ENCODE peak calls at places on chromosome 12, in five cellular contexts. K, W, N, Q and I are unnamed samples. For H3K9me3 and H3K27me3, the result is how much of the 10 kb centered on the place peaks cover.

GRCh38 chr12:94670075-94670474 is 19.7 kb upstream of the TMCC3 start:
- DNase-seq in K (no peak), W (no peak), N (no peak), Q (no peak), I (no peak)

GRCh38 chr12:41509655-41510054 is 321.5 kb downstream of the PDZRN4 start:
- DNase-seq in K (no peak), W (no peak), N (no peak), Q (no peak), I (no peak)

GRCh38 chr12:49615725-49616124 is 7.6 kb upstream of the PRPF40B start:
- DNase-seq in K (no peak), W (no peak), N (no peak), Q (no peak), I (no peak)

GRCh38 chr12:52720487-52720886 is 17.2 kb upstream of the KRT77 start:
- DNase-seq in K (no peak), W (no peak), N (no peak), Q (no peak), I (no peak)

GRCh38 chr12:2283910-2284309 is 231.1 kb downstream of the CACNA1C start:
- DNase-seq in K (peak), W (no peak), N (peak), Q (no peak), I (no peak)

GRCh38 chr12:52217223-52217622 is 15.8 kb upstream of the KRT7 start:
- DNase-seq in K (peak), W (peak), N (peak), Q (no peak), I (no peak)

GRCh38 chr12:47881826-47882427 is 22.9 kb downstream of the VDR start:
- DNase-seq in K (peak), W (no peak), N (no peak), Q (no peak), I (no peak)

GRCh38 chr12:118058227-118058626 is 2.8 kb downstream of the WSB2 start:
- DNase-seq in K (no peak), W (no peak), N (no peak), Q (no peak), I (no peak)

GRCh38 chr12:18267427-18267826 is 6.1 kb downstream of the PIK3C2G start:
- DNase-seq in K (no peak), W (no peak), N (no peak), Q (no peak), I (no peak)

GRCh38 chr12:115868624-115869023 is 408.9 kb downstream of the MED13L start:
- DNase-seq in K (no peak), W (no peak), N (no peak), Q (no peak), I (no peak)

GRCh38 chr12:113214938-113215400 is 6.3 kb upstream of the TPCN1 start:
- DNase-seq in K (peak), W (peak), N (peak), Q (no peak), I (no peak)

GRCh38 chr12:107458990-107459389 is 226.6 kb upstream of the PWP1 start:
- DNase-seq in K (no peak), W (no peak), N (no peak), Q (no peak), I (no peak)

GRCh38 chr12:2429032-2429431 is 365.7 kb upstream of the FKBP4 start:
- DNase-seq in K (no peak), W (no peak), N (no peak), Q (no peak), I (no peak)

GRCh38 chr12:108838194-108839010 is 19.0 kb downstream of the SSH1 start:
- DNase-seq in K (peak), W (peak), N (peak), Q (no peak), I (peak)

GRCh38 chr12:32854716-32855115 is 41.9 kb downstream of the PKP2 start:
- DNase-seq in K (no peak), W (no peak), N (no peak), Q (no peak), I (no peak)

GRCh38 chr12:78447373-78447772 is 417.2 kb upstream of the SYT1 start:
- DNase-seq in K (no peak), W (no peak), N (no peak), Q (no peak), I (no peak)

GRCh38 chr12:26434299-26434915 is 239.0 kb downstream of the SSPN start:
- DNase-seq in K (peak), W (peak), N (peak), Q (no peak), I (no peak)

GRCh38 chr12:116784238-116784612 is 46.1 kb downstream of the RNFT2 start:
- DNase-seq in K (no peak), W (peak), N (peak), Q (no peak), I (no peak)

GRCh38 chr12:88188180-88188579 is 46.1 kb downstream of the TMTC3 start:
- DNase-seq in K (no peak), W (no peak), N (no peak), Q (no peak), I (no peak)

GRCh38 chr12:94649349-94650142 is 811 bp downstream of the TMCC3 start:
- DNase-seq in K (peak), W (peak), N (peak), Q (peak), I (peak)

GRCh38 chr12:122995503-122996187 is 15.2 kb downstream of the ARL6IP4 start:
- DNase-seq in K (no peak), W (no peak), N (no peak), Q (no peak), I (no peak)

GRCh38 chr12:99766408-99766807 is 118.9 kb downstream of the GARIN6 start:
- DNase-seq in K (no peak), W (no peak), N (no peak), Q (no peak), I (no peak)

GRCh38 chr12:32921397-32921796 is 24.8 kb upstream of the PKP2 start:
- DNase-seq in K (no peak), W (no peak), N (no peak), Q (no peak), I (no peak)

GRCh38 chr12:21992823-21993222 is 51.6 kb upstream of the ABCC9 start:
- DNase-seq in K (peak), W (no peak), N (no peak), Q (no peak), I (no peak)

GRCh38 chr12:116492703-116493324 is 66.4 kb upstream of the MAP1LC3B2 start:
- DNase-seq in K (no peak), W (no peak), N (peak), Q (no peak), I (no peak)

GRCh38 chr12:75315518-75315917 is 14.6 kb downstream of the CAPS2 start:
- DNase-seq in K (no peak), W (no peak), N (no peak), Q (no peak), I (no peak)

GRCh38 chr12:123054371-123054770 is 73.9 kb downstream of the ARL6IP4 start:
- DNase-seq in K (no peak), W (peak), N (no peak), Q (no peak), I (no peak)

GRCh38 chr12:91274886-91275285 is 92.3 kb upstream of the DCN start:
- DNase-seq in K (no peak), W (no peak), N (no peak), Q (no peak), I (no peak)

GRCh38 chr12:113414519-113415038 is 7.6 kb upstream of the SDSL start:
- DNase-seq in K (no peak), W (no peak), N (no peak), Q (no peak), I (no peak)

GRCh38 chr12:95217377-95218163 is at the start of the genes FGD6 and VEZT:
- DNase-seq in K (peak), W (peak), N (peak), Q (peak), I (peak)

GRCh38 chr12:89454080-89454848 is 70.3 kb downstream of the GALNT4 start:
- DNase-seq in K (no peak), W (no peak), N (peak), Q (no peak), I (no peak)

GRCh38 chr12:95548539-95549391 is 2.5 kb downstream of the USP44 start:
- DNase-seq in K (peak), W (no peak), N (peak), Q (peak), I (peak)

GRCh38 chr12:79764641-79765040 is 73.9 kb upstream of the PAWR start:
- DNase-seq in K (no peak), W (no peak), N (no peak), Q (no peak), I (no peak)

GRCh38 chr12:81332054-81332453 is 254.2 kb downstream of the ACSS3 start:
- DNase-seq in K (no peak), W (peak), N (no peak), Q (no peak), I (no peak)

GRCh38 chr12:105910030-105910429 is 228.7 kb downstream of the NUAK1 start:
- DNase-seq in K (no peak), W (no peak), N (no peak), Q (no peak), I (no peak)

GRCh38 chr12:57534250-57534649 is 11.6 kb downstream of the MBD6 start:
- DNase-seq in K (no peak), W (no peak), N (no peak), Q (no peak), I (no peak)

GRCh38 chr12:80565276-80565675 is 121.2 kb downstream of the PTPRQ start:
- DNase-seq in K (no peak), W (peak), N (no peak), Q (no peak), I (no peak)

GRCh38 chr12:40192704-40193255 is 32.0 kb upstream of the LRRK2 start:
- DNase-seq in K (peak), W (no peak), N (no peak), Q (no peak), I (no peak)

GRCh38 chr12:106527356-106527755 is 55.4 kb upstream of the RFX4 start:
- DNase-seq in K (no peak), W (no peak), N (no peak), Q (no peak), I (no peak)

GRCh38 chr12:114681149-114681849 is 2.7 kb downstream of the TBX3 start:
- DNase-seq in K (peak), W (no peak), N (peak), Q (no peak), I (no peak)
- H3K27ac ChIP-seq in K (no peak), W (no peak), N (no peak), Q (no peak), I (no peak)

DNA sequence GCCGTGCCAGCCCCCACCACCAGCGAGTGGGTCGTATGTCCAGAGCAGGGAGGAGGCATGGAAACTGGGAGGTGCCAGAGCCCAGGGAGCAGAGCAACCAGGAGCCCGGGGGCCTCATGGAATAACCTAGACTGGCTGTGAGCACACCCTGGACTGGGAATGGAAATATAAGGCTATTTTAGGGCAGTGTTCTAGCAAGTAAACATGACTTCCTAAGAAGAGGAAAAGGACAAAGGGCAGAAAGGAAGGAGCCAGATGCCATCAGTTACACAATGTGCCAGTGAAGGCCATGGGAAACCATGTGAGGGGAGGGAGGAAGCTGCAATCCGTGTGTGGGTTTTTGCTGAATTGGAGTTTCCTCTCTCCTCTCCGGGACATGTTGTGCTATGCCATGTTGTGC is 18.7 kb upstream of the CPM start:
- DNase-seq in K (no peak), W (no peak), N (no peak), Q (no peak), I (no peak)
- H3K9me3 ChIP-seq in K (under half), W (under half), N (under half), Q (under half), I (under half)

DNA sequence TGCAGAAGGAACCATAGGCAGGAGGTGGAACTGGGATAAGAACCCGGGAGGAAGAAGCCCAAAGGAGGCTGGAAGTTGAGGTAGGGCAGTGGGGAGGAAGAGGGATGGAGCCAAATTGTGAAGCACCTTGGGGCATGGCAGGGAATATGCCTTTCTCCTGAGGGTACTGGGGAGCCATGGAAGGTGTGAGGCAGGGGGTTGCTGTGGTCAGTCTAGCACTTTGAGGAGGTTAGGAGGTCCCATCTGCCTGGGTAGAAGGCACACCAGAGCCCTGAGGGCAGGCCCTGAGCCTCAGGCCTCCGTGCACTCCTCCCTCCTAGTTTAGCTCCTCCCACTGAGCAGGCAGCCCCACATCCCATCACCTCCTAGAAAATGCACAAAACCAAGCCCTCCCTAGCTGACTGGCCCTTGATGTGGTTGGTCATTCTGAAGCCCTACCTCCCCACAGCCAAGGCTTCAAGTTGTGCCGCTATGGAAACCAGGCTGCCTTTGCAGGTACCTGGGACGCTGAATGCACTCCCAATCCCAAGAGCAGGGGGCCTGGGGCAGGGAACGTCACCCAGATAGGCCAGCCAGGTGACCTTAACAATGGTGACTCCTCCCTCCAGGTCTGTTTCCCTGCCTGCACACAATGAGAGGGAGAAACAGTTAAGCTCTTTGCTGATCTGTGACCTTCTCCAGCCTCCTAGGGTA is 15.1 kb downstream of the PHETA1 start:
- DNase-seq in K (no peak), W (no peak), N (peak), Q (no peak), I (no peak)
- H3K27me3 ChIP-seq in K (under half), W (under half), N (under half), Q (under half), I (under half)

DNA sequence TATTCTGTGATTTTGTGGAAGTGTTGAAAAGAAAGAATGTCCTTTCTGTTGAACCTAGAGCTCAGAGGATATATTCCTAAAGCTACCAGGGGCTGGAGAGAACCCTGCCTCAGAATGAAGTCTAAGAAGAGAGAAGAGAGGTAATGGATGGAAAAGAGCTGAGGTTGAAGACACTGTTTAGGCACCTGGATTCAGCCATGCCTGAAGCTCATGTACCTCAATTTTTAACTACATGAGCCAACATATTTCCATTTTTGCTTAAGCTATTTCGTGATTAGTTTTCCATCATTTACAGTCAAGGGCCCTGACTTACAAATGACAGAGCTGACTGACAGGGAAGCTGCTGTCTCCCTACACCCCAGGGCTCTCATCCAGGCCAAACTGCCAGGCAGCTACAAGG is 10.7 kb downstream of the CAMKK2 start:
- DNase-seq in K (no peak), W (no peak), N (no peak), Q (no peak), I (no peak)
- H3K27ac ChIP-seq in K (no peak), W (no peak), N (no peak), Q (no peak), I (no peak)

GRCh38 chr12:132998742-132999141 is 12.6 kb downstream of the ZNF26 start:
- DNase-seq in K (no peak), W (no peak), N (no peak), Q (no peak), I (no peak)
- H3K9me3 ChIP-seq in K (under half), W (under half), N (half or more), Q (half or more), I (half or more)

GRCh38 chr12:53866727-53867126 is 71.9 kb upstream of the HOXC13 start:
- DNase-seq in K (no peak), W (no peak), N (no peak), Q (no peak), I (no peak)
- H3K27me3 ChIP-seq in K (under half), W (under half), N (under half), Q (under half), I (under half)